ENCODE peak calls at places on chromosomes 16 and 17, in five cellular contexts. W, C, X, G and U are unnamed samples.

GRCh38 chr17:78325076-78325712 is 34.7 kb downstream of the SOCS3 start:
- DNase-seq in W (no peak), X (no peak), G (no peak), C (no peak), U (no peak)

GRCh38 chr16:63169100-63169499 is 1132.9 kb upstream of the CDH8 start:
- DNase-seq in C (no peak), W (no peak), X (no peak), G (no peak), U (no peak)

GRCh38 chr17:17724307-17724921 is 43.2 kb downstream of the RAI1 start:
- DNase-seq in W (no peak), C (peak), X (no peak), G (no peak), U (no peak)

GRCh38 chr17:79654350-79654959 is 43.6 kb upstream of the RBFOX3 start:
- DNase-seq in W (no peak), C (no peak), X (no peak), G (no peak), U (no peak)

GRCh38 chr17:11182430-11182829 is 58.6 kb upstream of the SHISA6 start:
- DNase-seq in G (peak), C (no peak), W (no peak), X (no peak), U (peak)

GRCh38 chr17:4858880-4859260 is 25.7 kb downstream of the MINK1 start:
- DNase-seq in G (peak), W (no peak), C (no peak), X (no peak), U (no peak)

GRCh38 chr16:1820096-1820972 is 6.3 kb downstream of the HAGH start:
- DNase-seq in C (no peak), G (no peak), X (no peak), W (no peak), U (no peak)

GRCh38 chr17:57832299-57832698 is 17.5 kb downstream of the MRPS23 start:
- DNase-seq in X (no peak), W (no peak), G (no peak), C (no peak), U (no peak)

GRCh38 chr17:35738519-35739133 is 7.2 kb downstream of the RASL10B start:
- DNase-seq in G (no peak), C (peak), X (no peak), W (no peak), U (no peak)

GRCh38 chr16:10879681-10880589 is 2.9 kb downstream of the CIITA start:
- DNase-seq in G (no peak), W (no peak), X (no peak), C (no peak), U (no peak)

GRCh38 chr16:1825381-1825863 is 1.2 kb downstream of the HAGH start:
- DNase-seq in X (no peak), C (no peak), W (no peak), G (no peak), U (no peak)

GRCh38 chr17:10088444-10088843 is 110.0 kb downstream of the GAS7 start:
- DNase-seq in X (no peak), W (no peak), G (no peak), C (no peak), U (no peak)

GRCh38 chr16:85293899-85294642 is 181.8 kb upstream of the CIBAR2 start:
- DNase-seq in W (no peak), X (no peak), G (no peak), C (no peak), U (no peak)

GRCh38 chr17:14840616-14841231 is 424.4 kb downstream of the PMP22 start:
- DNase-seq in X (no peak), W (no peak), C (no peak), G (no peak), U (no peak)

GRCh38 chr16:8678068-8678927 is 3.9 kb downstream of the ABAT start:
- DNase-seq in X (no peak), C (no peak), W (no peak), G (peak), U (no peak)

GRCh38 chr16:89020068-89020924 is 43.3 kb upstream of the CBFA2T3 start:
- DNase-seq in X (no peak), W (no peak), C (peak), G (no peak), U (no peak)

GRCh38 chr17:28968914-28969295 is 17.6 kb upstream of the PHF12 start:
- DNase-seq in C (no peak), G (no peak), X (no peak), W (no peak), U (no peak)

GRCh38 chr17:79670537-79671386 is 59.9 kb upstream of the RBFOX3 start:
- DNase-seq in W (no peak), X (no peak), C (no peak), G (no peak), U (no peak)

GRCh38 chr16:85028638-85029412 is 1.2 kb downstream of the KIAA0513 start:
- DNase-seq in G (peak), X (peak), C (peak), W (peak), U (peak)

GRCh38 chr16:31472559-31473203 is 729 bp downstream of the TGFB1I1 start:
- DNase-seq in W (peak), X (peak), C (peak), G (peak), U (peak)